ENCODE peak calls at places on chromosomes 5 and 9, in four cellular contexts. C, P, Q and O are unnamed samples.

GRCh38 chr5:161086456-161086855 is 234.4 kb upstream of the ATP10B start:
- DNase-seq in C (no peak), P (peak), Q (no peak), O (no peak)

GRCh38 chr9:121707477-121708424 is 56.3 kb downstream of the DAB2IP start:
- DNase-seq in C (no peak), P (no peak), Q (no peak), O (no peak)

GRCh38 chr9:123611228-123611627 is 255.2 kb downstream of the CRB2 start:
- DNase-seq in C (no peak), P (peak), Q (no peak), O (no peak)

GRCh38 chr5:93723005-93723404 is 18.4 kb downstream of the POU5F2 start:
- DNase-seq in C (no peak), P (peak), Q (no peak), O (no peak)

GRCh38 chr5:93196986-93197385 is 384.0 kb downstream of the NR2F1-AS1 start:
- DNase-seq in C (no peak), P (no peak), Q (no peak), O (no peak)

GRCh38 chr9:92711844-92712243 is 41.9 kb upstream of the IPPK start:
- DNase-seq in C (no peak), P (no peak), Q (no peak), O (no peak)

GRCh38 chr9:135600296-135600805 is 38.8 kb downstream of the PAEP start:
- DNase-seq in C (no peak), P (no peak), Q (no peak), O (no peak)

GRCh38 chr5:126769703-126770102 is 7.2 kb upstream of the LMNB1 start:
- DNase-seq in C (no peak), P (no peak), Q (no peak), O (no peak)

GRCh38 chr9:115672477-115673316 is 480.9 kb upstream of the PAPPA start:
- DNase-seq in C (no peak), P (peak), Q (no peak), O (peak)

GRCh38 chr5:132226516-132227234 is 978 bp downstream of the P4HA2 start:
- DNase-seq in C (no peak), P (peak), Q (no peak), O (no peak)

GRCh38 chr5:134551891-134552290 is 26.4 kb downstream of the JADE2 start:
- DNase-seq in C (no peak), P (no peak), Q (no peak), O (no peak)

GRCh38 chr9:94813379-94813778 is 86.9 kb downstream of the AOPEP start:
- DNase-seq in C (no peak), P (no peak), Q (no peak), O (no peak)

GRCh38 chr9:37719526-37719925 is 34.1 kb upstream of the TRMT10B start:
- DNase-seq in C (no peak), P (no peak), Q (no peak), O (no peak)

GRCh38 chr5:73826761-73827450 is 200.9 kb downstream of the ARHGEF28 start:
- DNase-seq in C (peak), P (peak), Q (no peak), O (no peak)

GRCh38 chr5:58687595-58687994 is 104.7 kb downstream of the RAB3C start:
- DNase-seq in C (no peak), P (no peak), Q (no peak), O (no peak)

GRCh38 chr9:82923410-82924242 is 139.3 kb downstream of the RASEF start:
- DNase-seq in C (no peak), P (no peak), Q (no peak), O (peak)

GRCh38 chr9:104743377-104743985 is 4.0 kb upstream of the NIPSNAP3A start:
- DNase-seq in C (peak), P (peak), Q (peak), O (peak)

GRCh38 chr5:142769793-142770649 is at the start of gene ARHGAP26:
- DNase-seq in C (peak), P (peak), Q (peak), O (peak)

GRCh38 chr5:142767925-142768324 is 2.3 kb upstream of the ARHGAP26 start:
- DNase-seq in C (no peak), P (no peak), Q (no peak), O (no peak)

GRCh38 chr5:142772766-142773293 is 2.7 kb downstream of the ARHGAP26 start:
- DNase-seq in C (no peak), P (no peak), Q (no peak), O (no peak)

GRCh38 chr5:142769251-142769792 is 855 bp upstream of the ARHGAP26 start:
- DNase-seq in C (no peak), P (no peak), Q (no peak), O (peak)

GRCh38 chr5:142770650-142771609 is 753 bp downstream of the ARHGAP26 start:
- DNase-seq in C (peak), P (peak), Q (peak), O (peak)
- TF ChIP-seq CTCF in C (no peak), P (no peak), Q (no peak), O (no peak)

GRCh38 chr5:89309268-89309667 is 426.3 kb upstream of the MEF2C start:
- DNase-seq in C (no peak), P (no peak), Q (no peak), O (no peak)

GRCh38 chr5:89315194-89315593 is 432.2 kb upstream of the MEF2C start:
- DNase-seq in C (peak), P (peak), Q (no peak), O (no peak)

GRCh38 chr5:89308606-89309040 is 425.6 kb upstream of the MEF2C start:
- DNase-seq in C (no peak), P (no peak), Q (no peak), O (no peak)

GRCh38 chr5:89313804-89314588 is 431.0 kb upstream of the MEF2C start:
- DNase-seq in C (no peak), P (peak), Q (no peak), O (no peak)

DNA sequence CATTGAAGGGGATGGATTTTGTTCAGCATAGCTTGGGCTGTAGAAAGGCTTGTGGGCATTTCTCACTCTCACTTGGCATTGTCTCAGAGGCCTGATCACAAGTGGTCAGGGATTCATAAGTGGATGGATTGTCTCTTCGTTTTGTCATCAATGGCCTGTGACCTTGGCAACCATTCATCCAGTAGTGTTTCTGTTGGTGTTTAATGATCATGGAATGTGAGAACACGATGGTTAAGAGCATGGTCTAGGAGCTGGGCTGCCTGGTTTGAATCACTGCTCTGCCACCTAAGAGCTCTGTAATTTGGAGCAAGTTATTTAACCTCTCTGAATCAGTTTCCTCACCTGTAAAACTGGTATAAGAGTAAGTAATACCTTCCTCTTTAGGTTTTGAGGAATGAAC is 430.1 kb upstream of the MEF2C start:
- DNase-seq in C (no peak), P (peak), Q (no peak), O (no peak)
- TF ChIP-seq CTCF in C (no peak), P (no peak), Q (no peak), O (no peak)

GRCh38 chr9:89605181-89606048 is 603 bp downstream of the GADD45G start:
- DNase-seq in C (peak), P (peak), Q (peak), O (peak)

GRCh38 chr9:89603629-89604462 is 966 bp upstream of the GADD45G start:
- DNase-seq in C (peak), P (peak), Q (peak), O (peak)

GRCh38 chr9:89606049-89606481 is 1.3 kb downstream of the GADD45G start:
- DNase-seq in C (peak), P (peak), Q (peak), O (peak)

GRCh38 chr9:89602978-89603628 is 1.7 kb upstream of the GADD45G start:
- DNase-seq in C (peak), P (peak), Q (peak), O (peak)

GRCh38 chr9:89604463-89605180 is at the start of gene GADD45G:
- DNase-seq in C (peak), P (peak), Q (peak), O (peak)
- TF ChIP-seq CTCF in C (no peak), P (no peak), Q (no peak), O (no peak)

GRCh38 chr5:110496276-110496675 is 230.2 kb downstream of the TMEM232 start:
- DNase-seq in C (no peak), P (no peak), Q (no peak), O (no peak)
- TF ChIP-seq CTCF in C (no peak), P (no peak), Q (no peak), O (no peak)